ENCODE peak calls at places on chromosomes 16 and 17, in seven cellular contexts. J, R, N, K, Q, T and D are unnamed samples.

GRCh38 chr17:17140590-17140980 is 65.5 kb downstream of the PLD6 start:
- DNase-seq in T (no peak), R (peak), N (no peak), Q (peak), J (no peak), K (no peak), D (no peak)

GRCh38 chr17:1561420-1562177 is 993 bp downstream of the PITPNA start:
- DNase-seq in J (peak), Q (peak), K (no peak), T (peak), N (peak), R (no peak), D (no peak)

GRCh38 chr16:13014516-13014915 is 113.1 kb downstream of the SHISA9 start:
- DNase-seq in K (no peak), J (no peak), N (no peak), R (no peak), Q (no peak), T (no peak), D (no peak)

GRCh38 chr16:87464691-87465300 is 28.0 kb downstream of the ZCCHC14 start:
- DNase-seq in Q (peak), N (no peak), J (no peak), K (no peak), R (no peak), T (peak), D (no peak)

GRCh38 chr16:56336071-56336688 is 89.2 kb downstream of the AMFR start:
- DNase-seq in R (no peak), J (no peak), K (no peak), N (no peak), T (peak), Q (no peak), D (no peak)

GRCh38 chr16:88375236-88376052 is 7.3 kb upstream of the ZNF469 start:
- DNase-seq in Q (no peak), R (no peak), K (no peak), J (no peak), T (no peak), N (no peak), D (no peak)

GRCh38 chr17:57587201-57587870 is 157.8 kb downstream of the CCDC182 start:
- DNase-seq in Q (no peak), K (no peak), T (no peak), R (no peak), N (no peak), J (no peak), D (peak)

GRCh38 chr17:29710891-29711418 is 88.2 kb upstream of the CORO6 start:
- DNase-seq in K (no peak), R (peak), J (no peak), Q (no peak), T (no peak), N (no peak), D (peak)

GRCh38 chr17:32264140-32264799 is 1.4 kb upstream of the RHBDL3 start:
- DNase-seq in J (no peak), T (no peak), N (no peak), K (no peak), Q (no peak), R (peak), D (peak)

GRCh38 chr16:5502467-5502869 is 404.9 kb upstream of the EEF2KMT start:
- DNase-seq in Q (no peak), J (peak), R (peak), K (no peak), T (peak), N (peak), D (peak)

GRCh38 chr17:35731239-35731931 is at the start of gene RASL10B:
- DNase-seq in T (peak), N (peak), Q (peak), R (no peak), K (peak), J (peak), D (peak)

GRCh38 chr17:41026668-41027471 is at the start of gene KRTAP1-5:
- DNase-seq in K (no peak), R (no peak), Q (peak), T (no peak), J (no peak), N (no peak), D (no peak)

GRCh38 chr16:85270365-85270764 is 158.1 kb upstream of the CIBAR2 start:
- DNase-seq in Q (no peak), N (no peak), R (no peak), T (no peak), J (no peak), K (no peak), D (peak)

GRCh38 chr17:10217916-10218315 is 19.5 kb upstream of the GAS7 start:
- DNase-seq in R (no peak), J (no peak), T (no peak), K (peak), Q (peak), N (no peak), D (no peak)

GRCh38 chr16:50599494-50599893 is 51.3 kb downstream of the NKD1 start:
- DNase-seq in N (no peak), K (no peak), J (no peak), T (no peak), Q (no peak), R (no peak), D (no peak)

GRCh38 chr17:75239214-75239613 is 22.2 kb downstream of the GGA3 start:
- DNase-seq in T (no peak), K (no peak), J (no peak), N (no peak), Q (no peak), R (no peak), D (no peak)

GRCh38 chr16:10738231-10739077 is 5.2 kb upstream of the NUBP1 start:
- DNase-seq in K (no peak), N (no peak), T (no peak), J (no peak), R (peak), Q (peak), D (no peak)

GRCh38 chr17:2259769-2260536 is 43.6 kb downstream of the SMG6 start:
- DNase-seq in Q (peak), N (no peak), R (no peak), K (no peak), J (no peak), T (no peak), D (no peak)

GRCh38 chr17:17849147-17849820 is 12.5 kb upstream of the SREBF1 start:
- DNase-seq in J (peak), N (no peak), R (no peak), Q (peak), T (no peak), K (no peak), D (no peak)

GRCh38 chr17:75571197-75571884 is 16.3 kb upstream of the MYO15B start:
- DNase-seq in J (no peak), K (no peak), Q (peak), T (no peak), R (no peak), N (no peak), D (no peak)

GRCh38 chr16:81106826-81107503 is 10.8 kb upstream of the GCSH start:
- DNase-seq in N (no peak), K (no peak), R (no peak), J (no peak), Q (peak), T (no peak), D (no peak)

GRCh38 chr16:2213817-2214720 is 571 bp downstream of the PGP start:
- DNase-seq in R (no peak), K (peak), Q (no peak), N (no peak), T (no peak), J (no peak), D (no peak)

GRCh38 chr17:17416400-17417360 is 60.1 kb upstream of the MED9 start:
- DNase-seq in T (no peak), Q (peak), J (no peak), R (peak), N (no peak), K (no peak), D (no peak)

GRCh38 chr17:1091885-1092284 is 87.9 kb downstream of the ABR start:
- DNase-seq in R (no peak), Q (no peak), K (no peak), T (no peak), J (no peak), N (no peak), D (no peak)

GRCh38 chr17:14033166-14033565 is 36.1 kb upstream of the COX10 start:
- DNase-seq in K (no peak), R (no peak), Q (no peak), J (no peak), N (no peak), T (no peak), D (no peak)

GRCh38 chr16:6646891-6647290 is 685.8 kb upstream of the RBFOX1 start:
- DNase-seq in Q (no peak), N (no peak), K (no peak), R (no peak), T (no peak), J (no peak), D (no peak)

GRCh38 chr17:74210191-74211140 is 2.9 kb upstream of the TTYH2 start:
- DNase-seq in R (peak), T (peak), K (peak), J (peak), Q (peak), N (peak), D (peak)

GRCh38 chr17:63446218-63446980 is at the start of gene CYB561:
- DNase-seq in J (peak), N (peak), R (peak), Q (peak), T (no peak), K (peak), D (peak)